ENCODE peak calls at places on chromosome 12, in nine cellular contexts. F is astrocyte, P is K562, K is neural progenitor cell, Q is fibroblast of lung, C is Karpas-422, X is MM.1S, E is HepG2, Y is IMR-90. H is an unnamed sample.

GRCh38 chr12:102728506-102729242 is 188.4 kb downstream of the PAH start:
- DNase-seq in E (no peak), P (no peak), X (peak; percentile 29), Q (no peak), C (no peak), K (no peak), Y (no peak), F (no peak), H (no peak)

GRCh38 chr12:127363392-127363791 is 903.6 kb upstream of the TMEM132C start:
- DNase-seq in F (no peak), K (peak; percentile 61), E (no peak), C (peak; percentile 56), P (no peak), Q (no peak), Y (no peak), X (peak; percentile 19), H (peak; percentile 41)

GRCh38 chr12:52280796-52281560 is 6.5 kb downstream of the KRT86 start:
- DNase-seq in Q (peak; percentile 97), X (no peak), C (no peak), P (no peak), Y (peak; percentile 97), E (peak; percentile 47), K (no peak), F (peak; percentile 99), H (peak; percentile 98)

GRCh38 chr12:8770499-8770898 is 51.9 kb upstream of the A2ML1 start:
- DNase-seq in K (no peak), X (no peak), F (no peak), C (no peak), P (no peak), Q (no peak), Y (no peak), E (no peak), H (no peak)

GRCh38 chr12:42766754-42767153 is 177.2 kb upstream of the PRICKLE1 start:
- DNase-seq in P (no peak), X (no peak), C (no peak), Q (no peak), K (no peak), F (no peak), E (no peak), Y (no peak), H (no peak)

GRCh38 chr12:103864710-103865109 is 23.7 kb upstream of the NT5DC3 start:
- DNase-seq in C (no peak), Y (no peak), Q (no peak), P (no peak), F (no peak), E (peak; percentile 13), K (no peak), X (no peak), H (no peak)

GRCh38 chr12:64912501-64912900 is 88.1 kb downstream of the TBC1D30 start:
- DNase-seq in Q (peak; percentile 56), X (no peak), K (no peak), C (no peak), Y (peak; percentile 40), F (peak; percentile 25), P (no peak), E (no peak), H (peak; percentile 41)

GRCh38 chr12:124545508-124546418 is 21.6 kb downstream of the NCOR2 start:
- DNase-seq in P (no peak), F (peak; percentile 88), Q (no peak), K (no peak), Y (peak; percentile 43), X (peak; percentile 73), C (peak; percentile 57), E (no peak), H (peak; percentile 51)

GRCh38 chr12:131808744-131809371 is 19.3 kb upstream of the MMP17 start:
- DNase-seq in X (no peak), Y (no peak), P (no peak), F (no peak), Q (peak; percentile 21), K (no peak), E (no peak), C (no peak), H (peak; percentile 68)

GRCh38 chr12:4307593-4308333 is 13.2 kb upstream of the TIGAR start:
- DNase-seq in C (peak; percentile 59), X (no peak), E (peak; percentile 79), F (peak; percentile 65), Q (peak; percentile 82), Y (peak; percentile 79), K (peak; percentile 90), P (peak; percentile 21), H (peak; percentile 80)

GRCh38 chr12:15268927-15269552 is 47.8 kb upstream of the RERG start:
- DNase-seq in P (peak; percentile 35), X (peak; percentile 67), Y (peak; percentile 58), Q (peak; percentile 87), F (peak; percentile 43), K (peak; percentile 73), E (peak; percentile 64), C (peak; percentile 83), H (peak; percentile 72)

GRCh38 chr12:24742378-24742777 is 206.5 kb downstream of the BCAT1 start:
- DNase-seq in E (no peak), Q (no peak), X (no peak), C (no peak), F (no peak), K (no peak), P (no peak), Y (no peak), H (no peak)

GRCh38 chr12:115507951-115508722 is 769.4 kb downstream of the MED13L start:
- DNase-seq in F (no peak), Q (no peak), C (no peak), Y (no peak), K (peak; percentile 95), P (no peak), X (no peak), E (peak; percentile 94), H (no peak)

GRCh38 chr12:51592034-51592705 is 1.1 kb downstream of the SCN8A start:
- DNase-seq in C (no peak), K (peak; percentile 23), Q (peak; percentile 55), P (no peak), X (no peak), E (no peak), F (peak; percentile 81), Y (peak; percentile 79), H (peak; percentile 86)

GRCh38 chr12:11652351-11653040 is 3.0 kb downstream of the ETV6 start:
- DNase-seq in X (no peak), Q (peak; percentile 57), E (no peak), P (no peak), F (peak; percentile 77), Y (peak; percentile 67), C (no peak), K (peak; percentile 18), H (peak; percentile 73)

GRCh38 chr12:12024958-12025682 is 45.6 kb upstream of the BCL2L14 start:
- DNase-seq in E (no peak), X (peak; percentile 89), F (no peak), P (no peak), C (no peak), Q (no peak), Y (no peak), K (no peak), H (no peak)

GRCh38 chr12:74602881-74603523 is 65.4 kb downstream of the ATXN7L3B start:
- DNase-seq in X (no peak), F (no peak), E (no peak), C (no peak), Y (no peak), Q (no peak), P (no peak), K (no peak), H (no peak)

GRCh38 chr12:108234155-108234554 is 105.0 kb downstream of the CMKLR1 start:
- DNase-seq in Q (no peak), C (no peak), P (no peak), E (no peak), Y (no peak), F (no peak), X (no peak), K (no peak), H (peak; percentile 40)

GRCh38 chr12:14394317-14395058 is 29.0 kb downstream of the ATF7IP start:
- DNase-seq in K (peak; percentile 73), F (peak; percentile 92), E (peak; percentile 69), Q (peak; percentile 89), C (peak; percentile 93), X (peak; percentile 65), P (peak; percentile 46), Y (peak; percentile 84), H (peak; percentile 77)

DNA sequence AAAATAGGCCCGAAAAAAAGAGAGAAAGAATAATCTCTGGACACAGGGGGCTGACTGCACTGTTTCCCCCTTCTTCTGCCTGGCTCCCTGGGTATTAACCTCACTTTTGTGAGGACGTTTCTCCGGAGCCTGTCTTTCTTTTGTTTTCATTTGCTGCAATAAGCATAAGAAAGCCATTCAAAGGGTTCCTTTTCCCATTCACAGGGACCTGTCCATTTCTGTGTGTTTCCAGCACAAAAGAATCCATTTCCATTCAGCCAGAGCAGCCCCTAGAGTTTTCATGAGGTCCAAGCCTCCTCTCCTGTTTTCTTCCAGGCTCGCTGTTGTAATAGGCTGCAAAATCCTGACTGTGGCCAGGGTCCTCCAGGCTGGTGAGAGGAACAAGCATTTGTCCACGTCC is 16.8 kb downstream of the PLXNC1 start:
- DNase-seq in Y (no peak), X (no peak), Q (no peak), E (no peak), F (no peak), C (no peak), K (peak; percentile 68), P (no peak), H (no peak)
- H3K4me2 ChIP-seq in Y (no peak overlapping the region), X (no peak overlapping the region), Q (no peak overlapping the region), E (no peak overlapping the region), F (peak overlapping the region; percentile 66), C (no peak overlapping the region), K (peak overlapping the region; percentile 63), P (no peak overlapping the region), H (no peak overlapping the region)

DNA sequence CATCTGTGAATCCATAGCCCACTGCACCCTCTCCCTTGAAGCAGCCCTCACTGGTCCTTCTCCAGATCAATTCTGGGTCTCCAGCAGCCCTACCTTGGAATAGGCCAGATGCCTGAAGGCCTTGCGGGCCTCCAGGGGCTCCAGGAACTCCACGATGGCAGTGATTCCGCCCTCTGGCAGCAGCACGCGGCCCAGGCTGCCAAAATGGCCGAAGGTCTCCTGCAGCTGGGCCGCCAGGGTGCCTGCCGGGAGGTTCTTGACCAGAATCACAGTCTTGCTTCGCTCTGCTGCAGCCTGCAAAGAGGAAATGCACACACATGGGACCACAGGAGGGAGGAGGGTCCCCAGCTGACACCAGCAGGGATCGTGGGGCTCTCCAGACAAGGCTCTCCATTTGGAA is 26.3 kb downstream of the RBM19 start:
- DNase-seq in K (no peak), F (no peak), Q (no peak), X (no peak), E (no peak), Y (no peak), P (no peak), C (no peak), H (no peak)
- H3K9ac ChIP-seq in K (no peak overlapping the region), F (no peak overlapping the region), Q (no peak overlapping the region), X (no peak overlapping the region), E (no peak overlapping the region), Y (no peak overlapping the region), P (peak overlapping the region; percentile 23), C (no peak overlapping the region), H (no peak overlapping the region)

DNA sequence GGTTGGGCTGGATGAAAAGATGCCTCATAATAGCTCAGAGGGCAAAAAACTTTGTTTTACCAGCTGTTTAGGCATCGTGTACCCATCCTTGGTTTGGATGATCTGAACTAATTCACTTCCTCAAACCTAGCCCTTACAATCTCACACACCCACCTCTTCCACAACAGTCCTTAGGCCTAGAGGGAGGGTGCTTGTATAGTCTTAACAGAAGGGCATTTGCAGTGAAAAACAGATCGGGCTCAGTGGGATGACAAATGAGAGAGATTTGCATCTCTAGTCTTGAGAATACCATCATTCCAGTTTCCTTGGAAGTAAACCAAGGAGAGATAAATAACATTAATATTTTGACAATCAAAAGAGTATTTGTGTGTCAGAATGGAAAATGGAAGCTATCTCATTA is 11.0 kb downstream of the SLCO1A2 start:
- DNase-seq in X (no peak), P (no peak), Q (no peak), K (no peak), F (no peak), E (no peak), Y (no peak), C (no peak), H (no peak)
- H3K4me3 ChIP-seq in X (no peak overlapping the region), P (no peak overlapping the region), Q (no peak overlapping the region), K (no peak overlapping the region), F (no peak overlapping the region), E (no peak overlapping the region), Y (no peak overlapping the region), C (no peak overlapping the region), H (no peak overlapping the region)

GRCh38 chr12:75704664-75705063 is 193.3 kb upstream of the KRR1 start:
- DNase-seq in Y (peak; percentile 50), X (no peak), C (no peak), E (no peak), Q (peak; percentile 85), K (no peak), F (peak; percentile 84), P (no peak), H (no peak)
- H3K4me2 ChIP-seq in Y (no peak overlapping the region), X (no peak overlapping the region), C (no peak overlapping the region), E (no peak overlapping the region), Q (no peak overlapping the region), K (peak overlapping the region; percentile 8), F (no peak overlapping the region), P (no peak overlapping the region), H (no peak overlapping the region)